ENCODE peak calls at places on chromosome 2, in eight cellular contexts. G is NCI-H1092 treated with DMSO at 0.1 percent for 48 hours; O is effector memory CD8-positive, alpha-beta T cell; D is AG20443; F is hypothalamus; X is GM20000; K is NCI-H774; P is activated T-cell treated with anti-CD3 and anti-CD28 coated beads for 24 hours. L is an unnamed sample.

GRCh38 chr2:176827269-176827668 is 385.3 kb upstream of the HNRNPA3 start:
- DNase-seq in P (peak; percentile 11), D (peak; percentile 37), G (no peak), K (no peak), O (no peak), X (no peak), F (no peak), L (no peak)

GRCh38 chr2:215374002-215374401 is 61.9 kb downstream of the FN1 start:
- DNase-seq in K (no peak), X (no peak), P (no peak), F (no peak), G (no peak), D (no peak), O (no peak), L (no peak)

GRCh38 chr2:9484533-9484932 is 10.2 kb downstream of the IAH1 start:
- DNase-seq in D (peak; percentile 20), F (no peak), X (no peak), G (no peak), P (no peak), O (no peak), K (no peak), L (no peak)

GRCh38 chr2:4256351-4256750 is 553.0 kb downstream of the DCDC2C start:
- DNase-seq in D (no peak), G (no peak), O (no peak), K (no peak), X (no peak), P (no peak), F (no peak), L (no peak)

GRCh38 chr2:38700881-38701458 is 35.1 kb downstream of the GALM start:
- DNase-seq in O (no peak), G (no peak), D (no peak), K (no peak), F (no peak), X (no peak), P (no peak), L (no peak)

GRCh38 chr2:173124441-173124840 is 48.8 kb downstream of the MAP3K20 start:
- DNase-seq in P (no peak), O (no peak), G (no peak), F (no peak), K (no peak), X (no peak), D (peak; percentile 25), L (no peak)

GRCh38 chr2:235044501-235045271 is 92.9 kb downstream of the SH3BP4 start:
- DNase-seq in O (no peak), D (no peak), X (no peak), K (no peak), F (no peak), G (no peak), P (no peak), L (no peak)

GRCh38 chr2:61993422-61994024 is 88.0 kb downstream of the COMMD1 start:
- DNase-seq in F (no peak), O (peak; percentile 2), K (no peak), G (peak; percentile 34), P (no peak), D (peak; percentile 61), X (peak; percentile 51), L (no peak)

GRCh38 chr2:95346738-95347671 is 49.9 kb downstream of the KCNIP3 start:
- DNase-seq in G (no peak), O (no peak), D (peak; percentile 74), P (no peak), F (no peak), K (no peak), X (no peak), L (no peak)

GRCh38 chr2:160221391-160222276 is 21.6 kb upstream of the ITGB6 start:
- DNase-seq in O (no peak), X (no peak), F (no peak), D (peak; percentile 90), G (no peak), P (no peak), K (no peak), L (no peak)

L was measured in pancreas.